ENCODE peak calls at places on chromosomes 5 and 9, in five cellular contexts. D is CD8-positive, alpha-beta T cell; K is esophagus squamous epithelium; A is HCT116; C is sigmoid colon. Q is an unnamed sample. For H3K4me1, the result is how much of the 10 kb centered on the place peaks cover.

GRCh38 chr5:155408465-155408864 is 394.9 kb downstream of the KIF4B start:
- DNase-seq in D (no peak), K (no peak), A (no peak), C (no peak), Q (no peak)

GRCh38 chr9:6869081-6869948 is 111.5 kb downstream of the KDM4C start:
- DNase-seq in D (no peak), K (no peak), A (no peak), C (no peak), Q (no peak)

GRCh38 chr9:34185778-34186551 is 7.1 kb downstream of the UBAP1 start:
- DNase-seq in D (no peak), K (no peak), A (peak), C (peak), Q (no peak)

GRCh38 chr9:95005276-95006141 is 279.0 kb downstream of the AOPEP start:
- DNase-seq in D (no peak), K (no peak), A (no peak), C (no peak), Q (no peak)

GRCh38 chr9:33429256-33430080 is 17.9 kb downstream of the AQP3 start:
- DNase-seq in D (no peak), K (no peak), A (no peak), C (no peak), Q (no peak)

GRCh38 chr5:119070578-119070827 is 384 bp upstream of the DMXL1 start:
- DNase-seq in D (no peak), K (peak), A (no peak), C (no peak), Q (no peak)

GRCh38 chr9:114311571-114312512 is 11.1 kb upstream of the ORM1 start:
- DNase-seq in D (no peak), K (no peak), A (no peak), C (peak), Q (peak)

GRCh38 chr5:143683459-143683858 is 128.5 kb upstream of the HMHB1 start:
- DNase-seq in D (no peak), K (no peak), A (no peak), C (no peak), Q (no peak)

GRCh38 chr5:154793599-154794524 is 38.7 kb downstream of the LARP1 start:
- DNase-seq in D (no peak), K (no peak), A (no peak), C (peak), Q (no peak)

GRCh38 chr9:17630531-17630949 is 51.7 kb downstream of the SH3GL2 start:
- DNase-seq in D (no peak), K (no peak), A (no peak), C (no peak), Q (no peak)

GRCh38 chr5:130425405-130425804 is 521.1 kb downstream of the CHSY3 start:
- DNase-seq in D (no peak), K (no peak), A (no peak), C (no peak), Q (no peak)

GRCh38 chr5:57911466-57911865 is 428.9 kb upstream of the ACTBL2 start:
- DNase-seq in D (no peak), K (no peak), A (no peak), C (no peak), Q (no peak)

GRCh38 chr9:69307446-69308216 is 17.4 kb upstream of the ENTREP1 start:
- DNase-seq in D (no peak), K (no peak), A (no peak), C (no peak), Q (no peak)

GRCh38 chr9:128637656-128638055 is 19.0 kb downstream of the DYNC2I2 start:
- DNase-seq in D (no peak), K (no peak), A (no peak), C (no peak), Q (no peak)

GRCh38 chr5:54518146-54519082 is 855 bp downstream of the SNX18 start:
- DNase-seq in D (peak), K (no peak), A (no peak), C (peak), Q (peak)

GRCh38 chr9:116504893-116505480 is 182.1 kb upstream of the TRIM32 start:
- DNase-seq in D (no peak), K (no peak), A (no peak), C (no peak), Q (no peak)

GRCh38 chr9:13071921-13072320 is 207.6 kb downstream of the MPDZ start:
- DNase-seq in D (no peak), K (no peak), A (no peak), C (no peak), Q (no peak)

DNA sequence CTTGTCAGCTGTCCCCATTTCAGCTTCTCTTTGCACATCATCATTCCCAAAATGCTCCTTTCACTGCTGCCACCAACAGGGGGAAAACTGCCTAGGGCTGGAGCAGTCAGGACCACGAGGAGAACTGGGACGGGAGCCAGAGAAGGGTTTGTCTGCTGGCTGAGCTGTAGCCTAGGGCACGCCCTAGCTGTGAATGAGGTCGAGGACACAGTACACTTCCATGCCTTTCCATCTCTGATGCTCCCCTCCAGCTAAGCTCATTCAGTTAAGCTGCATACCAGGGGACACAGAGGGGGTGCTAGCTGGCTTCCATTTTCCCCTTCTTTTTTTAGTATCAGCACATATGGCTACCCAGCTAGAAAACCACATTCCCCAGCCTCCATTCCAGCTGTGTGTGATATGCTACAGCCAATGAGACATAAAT is 64.7 kb downstream of the STK10 start:
- DNase-seq in D (no peak), K (no peak), A (no peak), C (no peak), Q (no peak)
- TF ChIP-seq CTCF in D (no peak), K (no peak), A (peak), C (no peak), Q (peak)

GRCh38 chr5:158409507-158409906 is 550.6 kb upstream of the CLINT1 start:
- DNase-seq in D (no peak), K (no peak), A (no peak), C (no peak), Q (no peak)
- H3K4me3 ChIP-seq in D (no peak), K (no peak), A (no peak), C (no peak), Q (no peak)

GRCh38 chr5:35223777-35224395 is 6.4 kb downstream of the PRLR start:
- DNase-seq in D (no peak), K (no peak), A (no peak), C (no peak), Q (no peak)
- H3K4me1 ChIP-seq in D (under half), K (under half), A (under half), C (under half), Q (under half)

GRCh38 chr9:120713257-120714087 is 798 bp downstream of the MEGF9 start:
- DNase-seq in D (no peak), K (no peak), A (no peak), C (peak), Q (no peak)

GRCh38 chr9:120711841-120712538 is 2.3 kb downstream of the MEGF9 start:
- DNase-seq in D (no peak), K (no peak), A (no peak), C (no peak), Q (no peak)

GRCh38 chr9:120712539-120713031 is 1.7 kb downstream of the MEGF9 start:
- DNase-seq in D (no peak), K (no peak), A (no peak), C (no peak), Q (no peak)

GRCh38 chr9:120710110-120710981 is 3.9 kb downstream of the MEGF9 start:
- DNase-seq in D (no peak), K (no peak), A (peak), C (no peak), Q (no peak)

DNA sequence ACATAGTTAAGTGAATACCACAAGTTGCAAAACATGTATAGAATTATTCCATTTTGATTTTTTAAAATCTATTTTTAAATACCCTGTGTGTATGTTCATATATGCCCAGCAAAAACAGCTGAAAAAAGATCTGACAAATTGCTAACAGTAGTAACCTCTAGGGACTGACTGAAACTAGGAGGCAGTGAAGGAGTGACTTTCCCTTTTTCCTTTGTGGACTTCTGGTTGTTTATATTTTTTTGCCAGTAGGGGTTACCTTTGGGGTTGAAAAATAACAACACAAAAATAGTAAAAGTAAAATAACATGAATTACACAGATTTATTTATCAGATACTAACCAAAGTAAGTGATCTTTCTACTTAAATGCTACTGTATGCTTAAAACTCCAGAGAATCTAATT is 2.9 kb downstream of the MEGF9 start:
- DNase-seq in D (no peak), K (no peak), A (no peak), C (no peak), Q (no peak)
- TF ChIP-seq CTCF in D (no peak), K (no peak), A (no peak), C (no peak), Q (no peak)

Q was measured in RWPE2.